ENCODE peak calls at places on chromosomes 1 and 21, in seven cellular contexts. One of them, this sample, is unnamed.

GRCh38 chr21:41715649-41716321 is 51.1 kb downstream of the RIPK4 start:
- DNase-seq in SJSA1: no peak
- DNase-seq in stimulated activated CD4-positive, alpha-beta T cell treated with anti-CD3 and anti-CD28 coated beads, Interleukin-2, amount 100 ng/mL, for 48 hours: no peak
- DNase-seq in activated naive CD4-positive, alpha-beta T cell treated with anti-CD3 and anti-CD28 coated beads for 36 hours: no peak
- DNase-seq in NCI-H748 treated with DMSO at 0.1 percent for 48 hours: no peak
- DNase-seq in adipocyte: no peak
- DNase-seq in fibroblast of pulmonary artery: no peak
- DNase-seq in this sample: peak; percentile 98

GRCh38 chr1:20008391-20008841 is 29.0 kb upstream of the PLA2G2A start:
- DNase-seq in adipocyte: no peak
- DNase-seq in activated naive CD4-positive, alpha-beta T cell treated with anti-CD3 and anti-CD28 coated beads for 36 hours: no peak
- DNase-seq in SJSA1: no peak
- DNase-seq in NCI-H748 treated with DMSO at 0.1 percent for 48 hours: no peak
- DNase-seq in fibroblast of pulmonary artery: peak; percentile 92
- DNase-seq in stimulated activated CD4-positive, alpha-beta T cell treated with anti-CD3 and anti-CD28 coated beads, Interleukin-2, amount 100 ng/mL, for 48 hours: no peak
- DNase-seq in this sample: no peak

GRCh38 chr1:146021622-146022402 is at the start of gene HJV:
- DNase-seq in SJSA1: no peak
- DNase-seq in activated naive CD4-positive, alpha-beta T cell treated with anti-CD3 and anti-CD28 coated beads for 36 hours: no peak
- DNase-seq in fibroblast of pulmonary artery: no peak
- DNase-seq in NCI-H748 treated with DMSO at 0.1 percent for 48 hours: no peak
- DNase-seq in stimulated activated CD4-positive, alpha-beta T cell treated with anti-CD3 and anti-CD28 coated beads, Interleukin-2, amount 100 ng/mL, for 48 hours: no peak
- DNase-seq in adipocyte: no peak
- DNase-seq in this sample: no peak

GRCh38 chr1:32464716-32465540 is at the start of gene ZBTB8B:
- DNase-seq in adipocyte: peak; percentile 58
- DNase-seq in activated naive CD4-positive, alpha-beta T cell treated with anti-CD3 and anti-CD28 coated beads for 36 hours: peak; percentile 48
- DNase-seq in fibroblast of pulmonary artery: peak; percentile 84
- DNase-seq in SJSA1: peak; percentile 42
- DNase-seq in stimulated activated CD4-positive, alpha-beta T cell treated with anti-CD3 and anti-CD28 coated beads, Interleukin-2, amount 100 ng/mL, for 48 hours: peak; percentile 42
- DNase-seq in NCI-H748 treated with DMSO at 0.1 percent for 48 hours: peak; percentile 84
- DNase-seq in this sample: peak; percentile 68

GRCh38 chr1:3922201-3922725 is 22.2 kb upstream of the C1orf174 start:
- DNase-seq in fibroblast of pulmonary artery: no peak
- DNase-seq in adipocyte: no peak
- DNase-seq in SJSA1: no peak
- DNase-seq in activated naive CD4-positive, alpha-beta T cell treated with anti-CD3 and anti-CD28 coated beads for 36 hours: no peak
- DNase-seq in NCI-H748 treated with DMSO at 0.1 percent for 48 hours: no peak
- DNase-seq in stimulated activated CD4-positive, alpha-beta T cell treated with anti-CD3 and anti-CD28 coated beads, Interleukin-2, amount 100 ng/mL, for 48 hours: no peak
- DNase-seq in this sample: peak; percentile 70

GRCh38 chr1:33866286-33866685 is 2.4 kb downstream of the HMGB4 start:
- DNase-seq in activated naive CD4-positive, alpha-beta T cell treated with anti-CD3 and anti-CD28 coated beads for 36 hours: no peak
- DNase-seq in NCI-H748 treated with DMSO at 0.1 percent for 48 hours: no peak
- DNase-seq in SJSA1: peak; percentile 70
- DNase-seq in adipocyte: peak; percentile 36
- DNase-seq in fibroblast of pulmonary artery: no peak
- DNase-seq in stimulated activated CD4-positive, alpha-beta T cell treated with anti-CD3 and anti-CD28 coated beads, Interleukin-2, amount 100 ng/mL, for 48 hours: no peak
- DNase-seq in this sample: no peak

GRCh38 chr21:29333355-29333746 is 34.6 kb downstream of the BACH1 start:
- DNase-seq in activated naive CD4-positive, alpha-beta T cell treated with anti-CD3 and anti-CD28 coated beads for 36 hours: no peak
- DNase-seq in stimulated activated CD4-positive, alpha-beta T cell treated with anti-CD3 and anti-CD28 coated beads, Interleukin-2, amount 100 ng/mL, for 48 hours: no peak
- DNase-seq in NCI-H748 treated with DMSO at 0.1 percent for 48 hours: no peak
- DNase-seq in SJSA1: no peak
- DNase-seq in adipocyte: no peak
- DNase-seq in fibroblast of pulmonary artery: no peak
- DNase-seq in this sample: no peak

GRCh38 chr1:85048296-85049064 is at the start of gene MCOLN3:
- DNase-seq in activated naive CD4-positive, alpha-beta T cell treated with anti-CD3 and anti-CD28 coated beads for 36 hours: peak; percentile 52
- DNase-seq in fibroblast of pulmonary artery: no peak
- DNase-seq in stimulated activated CD4-positive, alpha-beta T cell treated with anti-CD3 and anti-CD28 coated beads, Interleukin-2, amount 100 ng/mL, for 48 hours: peak; percentile 18
- DNase-seq in adipocyte: peak; percentile 50
- DNase-seq in NCI-H748 treated with DMSO at 0.1 percent for 48 hours: no peak
- DNase-seq in SJSA1: no peak
- DNase-seq in this sample: peak; percentile 62

GRCh38 chr1:6794164-6794563 is 8.9 kb downstream of the CAMTA1 start:
- DNase-seq in SJSA1: peak; percentile 36
- DNase-seq in stimulated activated CD4-positive, alpha-beta T cell treated with anti-CD3 and anti-CD28 coated beads, Interleukin-2, amount 100 ng/mL, for 48 hours: no peak
- DNase-seq in NCI-H748 treated with DMSO at 0.1 percent for 48 hours: peak; percentile 2
- DNase-seq in activated naive CD4-positive, alpha-beta T cell treated with anti-CD3 and anti-CD28 coated beads for 36 hours: no peak
- DNase-seq in adipocyte: peak; percentile 79
- DNase-seq in fibroblast of pulmonary artery: peak; percentile 69
- DNase-seq in this sample: no peak